ENCODE peak calls at places on chromosomes 16 and 17, in six cellular contexts. D is breast epithelium, C is stomach, T is adrenal gland, P is esophagus squamous epithelium, J is uterus. U is an unnamed sample.

GRCh38 chr16:30148101-30148500 is 25.1 kb upstream of the MAPK3 start:
- DNase-seq in D (no peak), C (no peak), J (no peak), P (no peak), T (no peak), U (no peak)

GRCh38 chr16:13186813-13187212 is 285.4 kb downstream of the SHISA9 start:
- DNase-seq in P (no peak), J (no peak), C (no peak), T (no peak), D (no peak), U (no peak)

GRCh38 chr17:52546990-52547389 is 388.5 kb upstream of the CA10 start:
- DNase-seq in T (no peak), D (no peak), C (no peak), J (no peak), P (no peak), U (no peak)

GRCh38 chr17:69434164-69434579 is 19.7 kb downstream of the MAP2K6 start:
- DNase-seq in J (peak), P (no peak), C (no peak), T (no peak), D (no peak), U (peak)

GRCh38 chr16:27786881-27787625 is 237.1 kb downstream of the KATNIP start:
- DNase-seq in D (no peak), T (no peak), P (no peak), J (no peak), C (no peak), U (no peak)

GRCh38 chr17:32819035-32819434 is 57.9 kb downstream of the MYO1D start:
- DNase-seq in P (no peak), T (no peak), J (no peak), D (no peak), C (no peak), U (no peak)

GRCh38 chr17:29155966-29156338 is 24.2 kb downstream of the MYO18A start:
- DNase-seq in D (no peak), J (no peak), C (no peak), P (no peak), T (peak), U (no peak)

GRCh38 chr17:57767561-57767960 is 22.5 kb upstream of the CCDC182 start:
- DNase-seq in T (no peak), D (no peak), J (no peak), P (no peak), C (no peak), U (no peak)

GRCh38 chr17:35915153-35915969 is 15.2 kb downstream of the RDM1 start:
- DNase-seq in P (no peak), C (no peak), J (no peak), D (no peak), T (no peak), U (no peak)

GRCh38 chr17:46777943-46778915 is 40.3 kb downstream of the WNT3 start:
- DNase-seq in T (no peak), P (no peak), C (no peak), J (no peak), D (no peak), U (no peak)

GRCh38 chr16:24997665-24998064 is 17.5 kb downstream of the ARHGAP17 start:
- DNase-seq in J (no peak), C (no peak), D (no peak), T (peak), P (no peak), U (no peak)

GRCh38 chr17:58534901-58535421 is 20.5 kb upstream of the MTMR4 start:
- DNase-seq in J (no peak), C (no peak), D (no peak), P (no peak), T (peak), U (no peak)

GRCh38 chr17:67069591-67070136 is 25.3 kb downstream of the CACNG1 start:
- DNase-seq in J (no peak), C (no peak), D (no peak), T (no peak), P (no peak), U (no peak)

GRCh38 chr17:41595585-41595984 is 8.9 kb upstream of the KRT14 start:
- DNase-seq in D (no peak), J (no peak), T (no peak), P (no peak), C (no peak), U (no peak)

GRCh38 chr16:56625943-56626654 is 518 bp downstream of the MT1E start:
- DNase-seq in D (no peak), T (peak), C (no peak), P (no peak), J (peak), U (peak)

GRCh38 chr16:64092284-64092683 is 1029.6 kb downstream of the CDH11 start:
- DNase-seq in P (no peak), J (no peak), D (no peak), C (no peak), T (no peak), U (no peak)

GRCh38 chr17:8152981-8153549 is 861 bp upstream of the PER1 start:
- DNase-seq in J (no peak), C (no peak), P (no peak), D (no peak), T (peak), U (no peak)

GRCh38 chr17:29569245-29569950 is 897 bp downstream of the TP53I13 start:
- DNase-seq in J (no peak), C (no peak), T (peak), P (no peak), D (no peak), U (peak)

GRCh38 chr17:73493212-73493814 is 150.9 kb downstream of the SDK2 start:
- DNase-seq in T (no peak), J (no peak), C (no peak), D (no peak), P (no peak), U (no peak)

GRCh38 chr16:50153648-50154368 is 702 bp downstream of the TENT4B start:
- DNase-seq in J (no peak), P (no peak), D (no peak), C (no peak), T (peak), U (no peak)

GRCh38 chr17:34314279-34314678 is 5.0 kb upstream of the CCL8 start:
- DNase-seq in C (no peak), J (peak), T (peak), D (no peak), P (no peak), U (no peak)

GRCh38 chr16:68128577-68129305 is 43.6 kb downstream of the NFATC3 start:
- DNase-seq in T (no peak), P (no peak), J (no peak), C (no peak), D (no peak), U (no peak)

GRCh38 chr17:36715951-36716350 is 114.6 kb downstream of the MRM1 start:
- DNase-seq in C (no peak), T (no peak), J (no peak), D (no peak), P (no peak), U (no peak)

GRCh38 chr16:84821728-84822676 is 2.2 kb downstream of the CRISPLD2 start:
- DNase-seq in C (no peak), T (no peak), J (peak), D (no peak), P (no peak), U (no peak)

GRCh38 chr17:32120086-32120485 is 22.2 kb upstream of the RHOT1 start:
- DNase-seq in J (no peak), C (no peak), T (no peak), D (no peak), P (no peak), U (peak)

GRCh38 chr16:88940196-88941050 is 36.6 kb downstream of the CBFA2T3 start:
- DNase-seq in P (no peak), T (no peak), J (no peak), D (no peak), C (no peak), U (no peak)

GRCh38 chr16:51556694-51557327 is 405.7 kb upstream of the SALL1 start:
- DNase-seq in J (peak), C (no peak), P (no peak), T (no peak), D (no peak), U (peak)

GRCh38 chr17:72492494-72492893 is 371.7 kb downstream of the SOX9 start:
- DNase-seq in J (no peak), P (no peak), C (no peak), D (no peak), T (no peak), U (no peak)

GRCh38 chr16:62644030-62644812 is 608.0 kb upstream of the CDH8 start:
- DNase-seq in T (no peak), D (no peak), P (no peak), J (no peak), C (no peak), U (no peak)

GRCh38 chr16:71894229-71894920 is 956 bp upstream of the IST1 start:
- DNase-seq in P (no peak), D (peak), T (peak), C (peak), J (peak), U (peak)

GRCh38 chr16:71895679-71896385 is 501 bp downstream of the IST1 start:
- DNase-seq in T (peak), J (no peak), C (peak), D (peak), P (no peak), U (peak)

GRCh38 chr16:71893888-71894228 is 1.5 kb upstream of the IST1 start:
- DNase-seq in J (no peak), D (no peak), T (no peak), C (no peak), P (no peak), U (no peak)

GRCh38 chr16:71896688-71897368 is 1.5 kb downstream of the IST1 start:
- DNase-seq in C (no peak), J (no peak), T (no peak), P (no peak), D (no peak), U (no peak)

GRCh38 chr16:71894921-71895678 is at the start of gene IST1:
- DNase-seq in C (peak), J (peak), D (peak), T (peak), P (peak), U (peak)
- TF ChIP-seq CTCF in C (no peak), J (no peak), D (no peak), T (peak), P (no peak), U (no peak)

DNA sequence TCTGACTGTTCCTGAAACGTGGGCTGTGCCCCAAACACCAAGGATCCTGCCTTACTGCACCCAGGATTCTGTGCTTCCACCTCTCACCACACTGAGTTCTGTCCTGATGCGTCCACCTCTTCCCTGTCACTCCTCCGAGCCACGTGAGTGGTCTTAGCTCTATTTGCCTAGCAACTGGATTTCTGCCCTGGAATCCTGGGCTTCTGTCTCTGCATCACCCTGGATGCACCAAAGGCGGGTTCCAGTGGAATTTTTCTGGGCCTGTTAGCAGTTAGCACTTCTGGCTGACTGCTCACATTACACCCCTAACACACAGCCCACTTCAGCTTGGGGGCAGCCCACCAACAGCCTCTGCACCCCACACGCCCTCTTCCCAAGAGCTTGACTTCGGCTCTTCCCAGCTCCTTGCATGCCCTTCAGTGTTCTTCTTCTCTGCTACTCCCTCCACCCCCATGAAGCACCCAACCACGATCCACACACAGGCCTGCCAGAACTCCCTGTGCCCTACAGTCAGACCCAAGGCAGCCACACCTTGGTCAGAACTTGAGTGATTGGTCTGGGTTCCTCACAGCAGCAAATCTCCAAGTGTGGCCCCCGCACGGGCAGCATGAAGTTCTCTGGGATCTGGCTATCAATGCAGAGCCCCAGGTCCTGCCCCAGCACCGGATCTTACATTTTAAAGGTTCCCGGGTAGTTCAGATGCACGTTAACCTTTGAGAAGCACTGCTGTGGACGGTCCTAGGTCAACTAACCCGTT is 129.8 kb upstream of the RCVRN start:
- DNase-seq in D (no peak), P (no peak), J (no peak), T (no peak), C (no peak), U (no peak)
- H3K4me3 ChIP-seq in D (no peak), P (peak), J (no peak), T (no peak), C (peak), U (no peak)

GRCh38 chr16:75496546-75496945 is 1.3 kb upstream of the CHST6 start:
- DNase-seq in T (no peak), D (no peak), J (no peak), P (no peak), C (no peak), U (no peak)

GRCh38 chr16:75497558-75497957 is 2.3 kb upstream of the CHST6 start:
- DNase-seq in P (no peak), C (no peak), T (peak), D (no peak), J (no peak), U (no peak)

GRCh38 chr16:75494184-75494583 is 1.1 kb downstream of the CHST6 start:
- DNase-seq in J (no peak), C (no peak), P (no peak), T (no peak), D (no peak), U (no peak)

GRCh38 chr16:75491876-75492275 is 3.4 kb downstream of the CHST6 start:
- DNase-seq in C (no peak), P (no peak), T (peak), D (no peak), J (no peak), U (no peak)

GRCh38 chr16:75494696-75495601 is at the start of gene CHST6:
- DNase-seq in C (no peak), D (no peak), T (peak), P (no peak), J (no peak), U (no peak)
- TF ChIP-seq POLR2A in C (no peak), D (no peak), T (no peak), P (no peak), J (peak), U (no peak)

GRCh38 chr16:73176577-73177013 is 128.7 kb upstream of the ZFHX3 start:
- DNase-seq in J (no peak), T (no peak), P (no peak), C (no peak), D (no peak), U (no peak)
- TF ChIP-seq CTCF in J (peak), T (peak), P (no peak), C (no peak), D (no peak), U (no peak)

DNA sequence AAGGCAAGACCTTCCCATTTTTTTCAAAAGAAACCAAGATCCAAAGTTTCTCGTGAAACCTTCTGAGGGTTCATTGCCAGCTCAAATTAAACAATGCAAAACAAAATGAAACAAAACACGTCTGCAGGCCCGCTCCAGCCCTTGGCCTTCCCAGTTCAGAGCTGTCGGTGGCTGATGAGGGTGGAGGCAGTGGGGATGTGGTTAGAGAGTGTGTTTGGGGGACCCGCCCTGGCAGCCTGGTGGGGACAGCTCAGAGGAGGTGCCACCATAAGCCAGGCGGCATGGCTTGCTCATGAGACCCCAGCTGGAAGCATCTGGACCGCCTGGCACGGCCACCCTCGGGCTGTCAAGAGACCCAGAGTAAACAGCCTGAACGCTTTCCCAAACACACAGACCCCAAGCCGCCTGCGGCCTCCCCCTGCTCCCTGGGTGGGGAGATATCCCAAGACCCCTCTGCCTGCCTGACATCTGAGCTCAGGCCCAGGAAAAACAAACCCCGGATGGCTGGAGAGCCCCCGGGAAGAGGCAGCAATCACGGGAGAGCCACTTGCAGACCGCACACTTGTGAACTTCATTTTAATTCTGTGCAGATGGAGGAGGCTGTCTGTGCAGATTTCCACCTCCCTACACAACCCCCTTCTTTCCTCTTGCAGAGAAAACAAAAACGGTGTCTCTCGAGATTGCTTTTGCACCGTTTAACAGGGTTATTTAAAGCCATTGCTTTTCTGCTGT is 35.4 kb upstream of the LITAF start:
- DNase-seq in T (no peak), P (no peak), J (no peak), D (no peak), C (no peak), U (no peak)
- H3K4me3 ChIP-seq in T (no peak), P (peak), J (peak), D (no peak), C (peak), U (no peak)

GRCh38 chr16:1412847-1413246 is 1.7 kb downstream of the UNKL start:
- DNase-seq in D (no peak), P (no peak), C (no peak), T (no peak), J (no peak), U (no peak)

GRCh38 chr16:1416521-1416941 is 2.0 kb upstream of the UNKL start:
- DNase-seq in J (no peak), T (no peak), P (no peak), C (no peak), D (no peak), U (no peak)

GRCh38 chr16:1414532-1415265 is at the start of gene UNKL:
- DNase-seq in C (peak), T (peak), J (peak), D (no peak), P (no peak), U (peak)

GRCh38 chr16:1408171-1408837 is 6.2 kb downstream of the UNKL start:
- DNase-seq in C (peak), D (peak), P (peak), T (peak), J (peak), U (peak)

DNA sequence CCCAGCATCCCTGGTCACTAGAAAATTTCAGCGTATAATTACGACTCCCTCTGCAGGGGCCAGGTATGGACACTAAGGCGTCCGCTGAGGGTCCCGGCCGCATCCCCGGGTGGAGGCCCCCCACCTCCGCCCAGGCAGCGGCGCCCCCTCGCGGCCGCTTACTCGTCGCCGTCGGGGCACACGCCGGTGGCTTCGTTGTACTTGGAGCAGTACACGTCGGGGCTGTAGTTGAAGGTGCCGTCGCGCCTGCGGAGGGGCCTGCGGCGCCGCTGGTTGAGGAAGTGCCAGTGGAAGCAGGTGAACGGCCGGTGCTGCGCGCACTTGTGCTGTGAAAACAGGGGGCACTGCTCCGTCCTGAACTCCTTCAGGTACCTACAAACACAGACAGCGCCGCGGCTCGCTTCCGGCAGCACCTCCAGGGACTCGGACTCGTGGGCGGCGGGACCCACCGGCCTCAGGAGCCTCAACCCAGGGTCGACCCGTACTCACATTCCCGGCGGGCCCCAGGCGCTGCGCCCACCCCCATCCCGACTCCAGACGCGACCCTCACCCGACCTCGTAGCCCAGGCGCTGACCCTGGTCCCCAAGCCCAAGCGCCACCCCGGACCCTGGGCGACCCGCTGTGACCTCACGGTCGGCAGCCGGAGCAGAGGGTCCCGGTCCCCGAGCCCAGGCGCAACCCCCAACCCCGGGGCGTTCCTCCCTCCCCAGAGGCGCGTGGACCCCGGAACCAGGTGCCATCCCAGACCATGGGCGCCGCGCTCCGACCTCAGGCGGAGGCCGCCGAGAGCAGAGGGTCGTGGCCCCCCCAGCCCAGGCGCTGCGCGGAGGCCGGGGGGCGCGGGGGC is 596 bp downstream of the UNKL start:
- DNase-seq in D (peak), C (peak), J (peak), T (peak), P (peak), U (peak)
- TF ChIP-seq POLR2A in D (no peak), C (no peak), J (no peak), T (no peak), P (no peak), U (no peak)

GRCh38 chr17:6797718-6798351 is 21.8 kb downstream of the FBXO39 start:
- DNase-seq in T (no peak), D (no peak), J (no peak), C (no peak), P (no peak), U (no peak)

GRCh38 chr17:6799738-6800137 is 23.7 kb downstream of the FBXO39 start:
- DNase-seq in P (no peak), T (no peak), D (no peak), C (no peak), J (no peak), U (no peak)

GRCh38 chr17:6796017-6796886 is 20.2 kb downstream of the FBXO39 start:
- DNase-seq in T (no peak), P (no peak), J (no peak), D (no peak), C (no peak), U (no peak)

GRCh38 chr17:6796887-6797490 is 21.0 kb downstream of the FBXO39 start:
- DNase-seq in D (no peak), T (no peak), P (no peak), J (no peak), C (no peak), U (no peak)

DNA sequence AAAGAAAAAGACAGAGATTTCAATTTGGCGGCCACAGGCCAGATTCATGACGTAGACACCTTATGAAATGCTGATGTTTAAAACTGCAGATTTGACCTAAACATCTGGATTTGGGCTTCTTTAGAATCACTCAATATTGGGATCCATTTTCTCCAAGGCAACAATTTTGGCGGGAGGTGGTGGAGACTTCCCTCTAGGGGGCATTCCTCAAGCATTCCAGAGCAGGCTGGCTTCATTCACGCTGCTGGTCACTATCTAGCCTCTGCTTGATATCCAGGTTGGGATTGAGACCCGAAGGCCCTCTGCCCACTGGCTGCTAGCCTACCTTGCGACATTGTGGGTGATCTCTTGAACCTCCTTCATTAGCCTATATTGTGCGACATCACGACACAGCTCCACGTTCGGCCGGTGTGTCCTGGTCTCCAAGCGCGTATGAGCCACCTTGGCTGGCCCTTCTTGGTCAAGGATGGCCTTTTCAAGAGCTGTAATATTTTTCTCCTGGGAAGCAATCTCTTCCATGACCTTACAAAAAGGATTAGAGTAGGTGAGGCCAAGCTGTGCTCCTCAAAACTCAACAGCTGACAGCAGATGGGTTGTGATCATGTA is 24.5 kb downstream of the FBXO39 start:
- DNase-seq in J (no peak), D (no peak), C (no peak), T (no peak), P (no peak), U (no peak)
- TF ChIP-seq CTCF in J (no peak), D (no peak), C (no peak), T (no peak), P (no peak), U (no peak)

U was measured in lower leg skin.